ENCODE peak calls at places on chromosomes 7 and 10, in eight cellular contexts. One of them, this sample, is unnamed. For H3K4me1, the result is how much of the 10 kb centered on the place peaks cover.

GRCh38 chr10:102501201-102502028 is 1.1 kb downstream of the ACTR1A start:
- DNase-seq in gastrocnemius medialis: peak
- DNase-seq in suprapubic skin: peak
- DNase-seq in hepatocyte: peak
- DNase-seq in heart right ventricle: no peak
- DNase-seq in A549: no peak
- DNase-seq in stomach: no peak
- DNase-seq in NT2/D1: no peak
- DNase-seq in this sample: no peak

GRCh38 chr7:25124485-25125136 is 449 bp downstream of the CYCS start:
- DNase-seq in gastrocnemius medialis: peak
- DNase-seq in suprapubic skin: no peak
- DNase-seq in hepatocyte: no peak
- DNase-seq in heart right ventricle: no peak
- DNase-seq in A549: peak
- DNase-seq in stomach: no peak
- DNase-seq in NT2/D1: no peak
- DNase-seq in this sample: peak

GRCh38 chr10:117569610-117570395 is 27.3 kb downstream of the EMX2 start:
- DNase-seq in gastrocnemius medialis: no peak
- DNase-seq in suprapubic skin: no peak
- DNase-seq in hepatocyte: no peak
- DNase-seq in heart right ventricle: no peak
- DNase-seq in A549: no peak
- DNase-seq in stomach: no peak
- DNase-seq in NT2/D1: no peak
- DNase-seq in this sample: no peak

GRCh38 chr7:77197135-77197534 is 2.5 kb downstream of the FGL2 start:
- DNase-seq in gastrocnemius medialis: no peak
- DNase-seq in suprapubic skin: no peak
- DNase-seq in hepatocyte: no peak
- DNase-seq in heart right ventricle: no peak
- DNase-seq in A549: no peak
- DNase-seq in stomach: no peak
- DNase-seq in NT2/D1: no peak
- DNase-seq in this sample: no peak

GRCh38 chr7:46368871-46369270 is 447.8 kb upstream of the IGFBP3 start:
- DNase-seq in gastrocnemius medialis: no peak
- DNase-seq in suprapubic skin: no peak
- DNase-seq in hepatocyte: no peak
- DNase-seq in heart right ventricle: no peak
- DNase-seq in A549: no peak
- DNase-seq in stomach: no peak
- DNase-seq in NT2/D1: no peak
- DNase-seq in this sample: no peak

GRCh38 chr7:108129018-108129965 is 869 bp downstream of the LAMB4 start:
- DNase-seq in gastrocnemius medialis: no peak
- DNase-seq in suprapubic skin: no peak
- DNase-seq in hepatocyte: no peak
- DNase-seq in heart right ventricle: no peak
- DNase-seq in A549: no peak
- DNase-seq in stomach: no peak
- DNase-seq in NT2/D1: no peak
- DNase-seq in this sample: no peak

GRCh38 chr7:699260-700170 is 27.0 kb upstream of the DNAAF5 start:
- DNase-seq in gastrocnemius medialis: no peak
- DNase-seq in suprapubic skin: no peak
- DNase-seq in hepatocyte: no peak
- DNase-seq in heart right ventricle: peak
- DNase-seq in A549: no peak
- DNase-seq in stomach: no peak
- DNase-seq in NT2/D1: no peak
- DNase-seq in this sample: no peak

GRCh38 chr7:99083068-99083651 is 60.7 kb downstream of the SMURF1 start:
- DNase-seq in gastrocnemius medialis: no peak
- DNase-seq in suprapubic skin: no peak
- DNase-seq in hepatocyte: no peak
- DNase-seq in heart right ventricle: no peak
- DNase-seq in A549: no peak
- DNase-seq in stomach: no peak
- DNase-seq in NT2/D1: no peak
- DNase-seq in this sample: peak

GRCh38 chr7:97732567-97733275 is 835 bp downstream of the TAC1 start:
- DNase-seq in gastrocnemius medialis: no peak
- DNase-seq in suprapubic skin: no peak
- DNase-seq in hepatocyte: no peak
- DNase-seq in heart right ventricle: no peak
- DNase-seq in A549: no peak
- DNase-seq in stomach: no peak
- DNase-seq in NT2/D1: no peak
- DNase-seq in this sample: no peak

GRCh38 chr7:4888161-4888560 is 4.6 kb upstream of the RADIL start:
- DNase-seq in gastrocnemius medialis: no peak
- DNase-seq in suprapubic skin: no peak
- DNase-seq in hepatocyte: no peak
- DNase-seq in heart right ventricle: no peak
- DNase-seq in A549: peak
- DNase-seq in stomach: no peak
- DNase-seq in NT2/D1: no peak
- DNase-seq in this sample: no peak
- H3K4me1 ChIP-seq in gastrocnemius medialis: under half
- H3K4me1 ChIP-seq in suprapubic skin: under half
- H3K4me1 ChIP-seq in hepatocyte: under half
- H3K4me1 ChIP-seq in heart right ventricle: under half
- H3K4me1 ChIP-seq in A549: under half
- H3K4me1 ChIP-seq in stomach: under half
- H3K4me1 ChIP-seq in NT2/D1: under half
- H3K4me1 ChIP-seq in this sample: under half

GRCh38 chr10:72221278-72221677 is 5.2 kb upstream of the ASCC1 start:
- DNase-seq in gastrocnemius medialis: no peak
- DNase-seq in suprapubic skin: no peak
- DNase-seq in hepatocyte: no peak
- DNase-seq in heart right ventricle: no peak
- DNase-seq in A549: no peak
- DNase-seq in stomach: no peak
- DNase-seq in NT2/D1: no peak
- DNase-seq in this sample: no peak

GRCh38 chr10:72220637-72221036 is 4.6 kb upstream of the ASCC1 start:
- DNase-seq in gastrocnemius medialis: no peak
- DNase-seq in suprapubic skin: no peak
- DNase-seq in hepatocyte: no peak
- DNase-seq in heart right ventricle: no peak
- DNase-seq in A549: no peak
- DNase-seq in stomach: no peak
- DNase-seq in NT2/D1: no peak
- DNase-seq in this sample: no peak

GRCh38 chr10:72219229-72219814 is 3.2 kb upstream of the ASCC1 start:
- DNase-seq in gastrocnemius medialis: no peak
- DNase-seq in suprapubic skin: no peak
- DNase-seq in hepatocyte: no peak
- DNase-seq in heart right ventricle: no peak
- DNase-seq in A549: no peak
- DNase-seq in stomach: no peak
- DNase-seq in NT2/D1: no peak
- DNase-seq in this sample: no peak

GRCh38 chr10:72218329-72218728 is 2.3 kb upstream of the ASCC1 start:
- DNase-seq in gastrocnemius medialis: no peak
- DNase-seq in suprapubic skin: no peak
- DNase-seq in hepatocyte: no peak
- DNase-seq in heart right ventricle: no peak
- DNase-seq in A549: no peak
- DNase-seq in stomach: no peak
- DNase-seq in NT2/D1: no peak
- DNase-seq in this sample: no peak

DNA sequence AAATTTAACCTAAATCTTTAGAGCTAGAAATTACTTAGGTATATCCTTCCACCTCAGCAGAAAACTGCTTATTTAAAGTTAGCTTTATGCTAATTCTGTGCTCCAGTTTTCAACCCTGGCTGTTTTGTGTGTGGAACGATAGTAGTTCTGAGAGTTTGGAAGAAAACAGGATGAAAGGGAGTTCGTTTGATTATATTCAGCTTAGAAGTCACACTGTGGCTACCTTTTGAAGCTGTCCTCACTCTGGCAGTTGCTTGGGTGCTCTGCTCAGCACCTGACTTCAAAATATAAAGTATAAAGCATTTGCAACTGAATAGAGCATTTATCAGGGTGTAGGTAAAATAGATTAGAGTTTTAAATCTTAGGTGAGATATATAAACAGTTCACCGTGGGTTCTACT is 2.7 kb upstream of the ASCC1 start:
- DNase-seq in gastrocnemius medialis: no peak
- DNase-seq in suprapubic skin: no peak
- DNase-seq in hepatocyte: no peak
- DNase-seq in heart right ventricle: no peak
- DNase-seq in A549: no peak
- DNase-seq in stomach: no peak
- DNase-seq in NT2/D1: no peak
- DNase-seq in this sample: no peak
- H3K4me1 ChIP-seq in gastrocnemius medialis: half or more
- H3K4me1 ChIP-seq in suprapubic skin: half or more
- H3K4me1 ChIP-seq in hepatocyte: under half
- H3K4me1 ChIP-seq in heart right ventricle: half or more
- H3K4me1 ChIP-seq in A549: under half
- H3K4me1 ChIP-seq in stomach: under half
- H3K4me1 ChIP-seq in NT2/D1: under half
- H3K4me1 ChIP-seq in this sample: under half

GRCh38 chr10:43402176-43402575 is 6.8 kb downstream of the HNRNPF start:
- DNase-seq in gastrocnemius medialis: no peak
- DNase-seq in suprapubic skin: no peak
- DNase-seq in hepatocyte: no peak
- DNase-seq in heart right ventricle: no peak
- DNase-seq in A549: no peak
- DNase-seq in stomach: no peak
- DNase-seq in NT2/D1: no peak
- DNase-seq in this sample: no peak
- H3K4me1 ChIP-seq in gastrocnemius medialis: half or more
- H3K4me1 ChIP-seq in suprapubic skin: half or more
- H3K4me1 ChIP-seq in hepatocyte: half or more
- H3K4me1 ChIP-seq in heart right ventricle: half or more
- H3K4me1 ChIP-seq in A549: half or more
- H3K4me1 ChIP-seq in stomach: half or more
- H3K4me1 ChIP-seq in NT2/D1: under half
- H3K4me1 ChIP-seq in this sample: under half

DNA sequence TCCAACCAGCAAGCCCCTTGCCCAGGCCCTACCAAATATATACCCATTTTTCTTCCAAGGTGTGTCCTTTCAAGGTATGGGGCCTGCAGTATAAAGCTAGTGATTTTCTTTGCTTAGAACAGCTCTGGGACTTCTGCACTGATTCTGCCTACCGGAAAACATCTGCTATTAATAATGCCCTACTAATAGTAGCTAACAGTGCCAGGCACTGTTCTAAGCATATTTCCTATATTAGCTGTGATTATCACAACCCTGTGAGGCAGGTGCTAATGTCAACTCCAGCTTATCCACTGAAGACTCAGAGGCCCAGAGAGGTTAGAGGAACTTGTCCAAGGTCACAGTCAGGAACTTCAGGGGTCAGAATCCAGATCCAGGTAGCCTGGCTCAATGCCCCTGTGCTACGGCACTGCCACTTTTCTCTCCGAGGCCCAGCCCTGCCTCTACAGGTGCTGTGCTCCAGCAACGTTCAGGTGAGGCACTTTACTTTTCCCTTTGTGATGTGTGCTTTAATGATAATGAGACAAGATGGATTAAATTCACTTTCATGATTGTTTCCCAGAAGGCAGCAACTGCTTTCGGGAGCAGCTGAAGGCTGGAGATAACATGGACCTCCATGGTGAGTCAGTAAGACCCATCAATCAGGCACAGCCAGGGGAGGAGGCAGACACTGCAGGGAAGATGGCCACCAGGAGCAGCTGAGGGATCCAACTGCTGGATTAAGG is 26.7 kb downstream of the TAS2R41 start:
- DNase-seq in gastrocnemius medialis: no peak
- DNase-seq in suprapubic skin: no peak
- DNase-seq in hepatocyte: no peak
- DNase-seq in heart right ventricle: no peak
- DNase-seq in A549: no peak
- DNase-seq in stomach: no peak
- DNase-seq in NT2/D1: no peak
- DNase-seq in this sample: no peak
- H3K4me1 ChIP-seq in gastrocnemius medialis: under half
- H3K4me1 ChIP-seq in suprapubic skin: under half
- H3K4me1 ChIP-seq in hepatocyte: under half
- H3K4me1 ChIP-seq in heart right ventricle: under half
- H3K4me1 ChIP-seq in A549: under half
- H3K4me1 ChIP-seq in stomach: under half
- H3K4me1 ChIP-seq in NT2/D1: under half
- H3K4me1 ChIP-seq in this sample: under half

GRCh38 chr10:78330884-78331283 is 297.2 kb downstream of the RPS24 start:
- DNase-seq in gastrocnemius medialis: no peak
- DNase-seq in suprapubic skin: no peak
- DNase-seq in hepatocyte: no peak
- DNase-seq in heart right ventricle: no peak
- DNase-seq in A549: no peak
- DNase-seq in stomach: no peak
- DNase-seq in NT2/D1: no peak
- DNase-seq in this sample: no peak
- H3K4me1 ChIP-seq in gastrocnemius medialis: under half
- H3K4me1 ChIP-seq in suprapubic skin: under half
- H3K4me1 ChIP-seq in hepatocyte: under half
- H3K4me1 ChIP-seq in heart right ventricle: under half
- H3K4me1 ChIP-seq in A549: under half
- H3K4me1 ChIP-seq in stomach: under half
- H3K4me1 ChIP-seq in NT2/D1: under half
- H3K4me1 ChIP-seq in this sample: under half